ENCODE peak calls at places on chromosomes 7 and 10, in five cellular contexts. One of them, this sample, is unnamed.

GRCh38 chr7:128389085-128389814 is 20.5 kb downstream of the IMPDH1 start:
- DNase-seq in Peyer's patch: no peak
- DNase-seq in iris pigment epithelial cell: no peak
- DNase-seq in activated CD4-positive, alpha-beta T cell treated with anti-CD3 and anti-CD28 coated beads for 1 hour: no peak
- DNase-seq in AG08395: no peak
- DNase-seq in this sample: no peak

GRCh38 chr10:100286051-100287033 is at the start of gene BLOC1S2:
- DNase-seq in Peyer's patch: peak
- DNase-seq in iris pigment epithelial cell: peak
- DNase-seq in activated CD4-positive, alpha-beta T cell treated with anti-CD3 and anti-CD28 coated beads for 1 hour: peak
- DNase-seq in AG08395: peak
- DNase-seq in this sample: peak

GRCh38 chr10:113581092-113581491 is 28.2 kb downstream of the HABP2 start:
- DNase-seq in Peyer's patch: no peak
- DNase-seq in iris pigment epithelial cell: no peak
- DNase-seq in activated CD4-positive, alpha-beta T cell treated with anti-CD3 and anti-CD28 coated beads for 1 hour: no peak
- DNase-seq in AG08395: no peak
- DNase-seq in this sample: no peak

GRCh38 chr10:86100581-86101061 is 266.0 kb downstream of the GRID1 start:
- DNase-seq in Peyer's patch: no peak
- DNase-seq in iris pigment epithelial cell: no peak
- DNase-seq in activated CD4-positive, alpha-beta T cell treated with anti-CD3 and anti-CD28 coated beads for 1 hour: no peak
- DNase-seq in AG08395: peak
- DNase-seq in this sample: no peak

GRCh38 chr7:41861642-41862041 is 158.8 kb upstream of the INHBA start:
- DNase-seq in Peyer's patch: no peak
- DNase-seq in iris pigment epithelial cell: no peak
- DNase-seq in activated CD4-positive, alpha-beta T cell treated with anti-CD3 and anti-CD28 coated beads for 1 hour: no peak
- DNase-seq in AG08395: no peak
- DNase-seq in this sample: no peak

GRCh38 chr10:21721000-21721670 is 187.1 kb downstream of the MLLT10 start:
- DNase-seq in Peyer's patch: no peak
- DNase-seq in iris pigment epithelial cell: peak
- DNase-seq in activated CD4-positive, alpha-beta T cell treated with anti-CD3 and anti-CD28 coated beads for 1 hour: no peak
- DNase-seq in AG08395: no peak
- DNase-seq in this sample: peak

GRCh38 chr7:91263359-91264082 is 712 bp upstream of the FZD1 start:
- DNase-seq in Peyer's patch: no peak
- DNase-seq in iris pigment epithelial cell: no peak
- DNase-seq in activated CD4-positive, alpha-beta T cell treated with anti-CD3 and anti-CD28 coated beads for 1 hour: no peak
- DNase-seq in AG08395: peak
- DNase-seq in this sample: peak

GRCh38 chr7:101550641-101551531 is 78.2 kb downstream of the MYL10 start:
- DNase-seq in Peyer's patch: no peak
- DNase-seq in iris pigment epithelial cell: no peak
- DNase-seq in activated CD4-positive, alpha-beta T cell treated with anti-CD3 and anti-CD28 coated beads for 1 hour: no peak
- DNase-seq in AG08395: peak
- DNase-seq in this sample: peak

GRCh38 chr10:97822261-97822687 is 27.4 kb upstream of the GOLGA7B start:
- DNase-seq in Peyer's patch: no peak
- DNase-seq in iris pigment epithelial cell: no peak
- DNase-seq in activated CD4-positive, alpha-beta T cell treated with anti-CD3 and anti-CD28 coated beads for 1 hour: no peak
- DNase-seq in AG08395: no peak
- DNase-seq in this sample: no peak

GRCh38 chr7:99976626-99977025 is 795 bp upstream of the AZGP1 start:
- DNase-seq in Peyer's patch: no peak
- DNase-seq in iris pigment epithelial cell: no peak
- DNase-seq in activated CD4-positive, alpha-beta T cell treated with anti-CD3 and anti-CD28 coated beads for 1 hour: no peak
- DNase-seq in AG08395: no peak
- DNase-seq in this sample: no peak

GRCh38 chr7:102272075-102272916 is 14.4 kb upstream of the SH2B2 start:
- DNase-seq in Peyer's patch: peak
- DNase-seq in iris pigment epithelial cell: peak
- DNase-seq in activated CD4-positive, alpha-beta T cell treated with anti-CD3 and anti-CD28 coated beads for 1 hour: peak
- DNase-seq in AG08395: peak
- DNase-seq in this sample: peak

GRCh38 chr7:75727881-75728592 is 10.7 kb downstream of the HIP1 start:
- DNase-seq in Peyer's patch: peak
- DNase-seq in iris pigment epithelial cell: peak
- DNase-seq in activated CD4-positive, alpha-beta T cell treated with anti-CD3 and anti-CD28 coated beads for 1 hour: no peak
- DNase-seq in AG08395: no peak
- DNase-seq in this sample: peak

GRCh38 chr7:116353614-116354013 is 143.3 kb downstream of the TES start:
- DNase-seq in Peyer's patch: no peak
- DNase-seq in iris pigment epithelial cell: no peak
- DNase-seq in activated CD4-positive, alpha-beta T cell treated with anti-CD3 and anti-CD28 coated beads for 1 hour: no peak
- DNase-seq in AG08395: no peak
- DNase-seq in this sample: peak

GRCh38 chr7:117072620-117073118 is 119.4 kb downstream of the ST7 start:
- DNase-seq in Peyer's patch: no peak
- DNase-seq in iris pigment epithelial cell: peak
- DNase-seq in activated CD4-positive, alpha-beta T cell treated with anti-CD3 and anti-CD28 coated beads for 1 hour: no peak
- DNase-seq in AG08395: no peak
- DNase-seq in this sample: peak

GRCh38 chr7:31382722-31383121 is 42.2 kb upstream of the NEUROD6 start:
- DNase-seq in Peyer's patch: no peak
- DNase-seq in iris pigment epithelial cell: peak
- DNase-seq in activated CD4-positive, alpha-beta T cell treated with anti-CD3 and anti-CD28 coated beads for 1 hour: no peak
- DNase-seq in AG08395: no peak
- DNase-seq in this sample: no peak

GRCh38 chr10:49417311-49418052 is 21.6 kb upstream of the DRGX start:
- DNase-seq in Peyer's patch: no peak
- DNase-seq in iris pigment epithelial cell: no peak
- DNase-seq in activated CD4-positive, alpha-beta T cell treated with anti-CD3 and anti-CD28 coated beads for 1 hour: no peak
- DNase-seq in AG08395: no peak
- DNase-seq in this sample: no peak

GRCh38 chr10:132945125-132945893 is 2.9 kb upstream of the CFAP46 start:
- DNase-seq in Peyer's patch: no peak
- DNase-seq in iris pigment epithelial cell: no peak
- DNase-seq in activated CD4-positive, alpha-beta T cell treated with anti-CD3 and anti-CD28 coated beads for 1 hour: no peak
- DNase-seq in AG08395: no peak
- DNase-seq in this sample: no peak

GRCh38 chr10:123840714-123841113 is 50.9 kb downstream of the CPXM2 start:
- DNase-seq in Peyer's patch: no peak
- DNase-seq in iris pigment epithelial cell: no peak
- DNase-seq in activated CD4-positive, alpha-beta T cell treated with anti-CD3 and anti-CD28 coated beads for 1 hour: no peak
- DNase-seq in AG08395: no peak
- DNase-seq in this sample: no peak

GRCh38 chr7:27176962-27177794 is 3.1 kb upstream of the HOXA10 start:
- DNase-seq in Peyer's patch: no peak
- DNase-seq in iris pigment epithelial cell: no peak
- DNase-seq in activated CD4-positive, alpha-beta T cell treated with anti-CD3 and anti-CD28 coated beads for 1 hour: no peak
- DNase-seq in AG08395: no peak
- DNase-seq in this sample: peak

GRCh38 chr10:62050941-62051433 is 149.5 kb downstream of the ARID5B start:
- DNase-seq in Peyer's patch: peak
- DNase-seq in iris pigment epithelial cell: peak
- DNase-seq in activated CD4-positive, alpha-beta T cell treated with anti-CD3 and anti-CD28 coated beads for 1 hour: peak
- DNase-seq in AG08395: peak
- DNase-seq in this sample: peak

GRCh38 chr10:129272171-129272570 is 194.9 kb upstream of the MGMT start:
- DNase-seq in Peyer's patch: no peak
- DNase-seq in iris pigment epithelial cell: no peak
- DNase-seq in activated CD4-positive, alpha-beta T cell treated with anti-CD3 and anti-CD28 coated beads for 1 hour: no peak
- DNase-seq in AG08395: no peak
- DNase-seq in this sample: no peak

GRCh38 chr10:112189465-112189864 is 5.9 kb upstream of the GPAM start:
- DNase-seq in Peyer's patch: no peak
- DNase-seq in iris pigment epithelial cell: no peak
- DNase-seq in activated CD4-positive, alpha-beta T cell treated with anti-CD3 and anti-CD28 coated beads for 1 hour: no peak
- DNase-seq in AG08395: no peak
- DNase-seq in this sample: no peak

GRCh38 chr10:61842755-61843497 is 58.6 kb upstream of the ARID5B start:
- DNase-seq in Peyer's patch: no peak
- DNase-seq in iris pigment epithelial cell: peak
- DNase-seq in activated CD4-positive, alpha-beta T cell treated with anti-CD3 and anti-CD28 coated beads for 1 hour: no peak
- DNase-seq in AG08395: peak
- DNase-seq in this sample: peak

GRCh38 chr7:151744051-151744580 is 132.8 kb downstream of the PRKAG2 start:
- DNase-seq in Peyer's patch: no peak
- DNase-seq in iris pigment epithelial cell: no peak
- DNase-seq in activated CD4-positive, alpha-beta T cell treated with anti-CD3 and anti-CD28 coated beads for 1 hour: no peak
- DNase-seq in AG08395: no peak
- DNase-seq in this sample: no peak

GRCh38 chr7:66974986-66975590 is 20.3 kb downstream of the SBDS start:
- DNase-seq in Peyer's patch: no peak
- DNase-seq in iris pigment epithelial cell: no peak
- DNase-seq in activated CD4-positive, alpha-beta T cell treated with anti-CD3 and anti-CD28 coated beads for 1 hour: no peak
- DNase-seq in AG08395: no peak
- DNase-seq in this sample: no peak

GRCh38 chr10:124078028-124078427 is 15.4 kb downstream of the CHST15 start:
- DNase-seq in Peyer's patch: no peak
- DNase-seq in iris pigment epithelial cell: no peak
- DNase-seq in activated CD4-positive, alpha-beta T cell treated with anti-CD3 and anti-CD28 coated beads for 1 hour: no peak
- DNase-seq in AG08395: no peak
- DNase-seq in this sample: no peak

GRCh38 chr7:15555385-15555859 is 6.4 kb downstream of the AGMO start:
- DNase-seq in Peyer's patch: no peak
- DNase-seq in iris pigment epithelial cell: peak
- DNase-seq in activated CD4-positive, alpha-beta T cell treated with anti-CD3 and anti-CD28 coated beads for 1 hour: no peak
- DNase-seq in AG08395: no peak
- DNase-seq in this sample: peak

This sample was measured in fibroblast of villous mesenchyme.